ENCODE peak calls at places on chromosome 19, in six cellular contexts. Y, R, J, T, Z and L are unnamed samples.

GRCh38 chr19:16444273-16444597 is 27.5 kb downstream of the EPS15L1 start:
- DNase-seq in Y (no peak), R (no peak), J (no peak), T (no peak), Z (no peak), L (no peak)

GRCh38 chr19:32977269-32977668 is 5.2 kb downstream of the FAAP24 start:
- DNase-seq in Y (no peak), R (no peak), J (no peak), T (no peak), Z (no peak), L (no peak)

GRCh38 chr19:19427302-19427701 is 21.8 kb downstream of the GATAD2A start:
- DNase-seq in Y (no peak), R (no peak), J (no peak), T (no peak), Z (no peak), L (no peak)

GRCh38 chr19:30719991-30720329 is 347.8 kb downstream of the ZNF536 start:
- DNase-seq in Y (peak; percentile 76), R (no peak), J (no peak), T (no peak), Z (no peak), L (no peak)

GRCh38 chr19:51365211-51366049 is 758 bp downstream of the ETFB start:
- DNase-seq in Y (no peak), R (no peak), J (peak; percentile 47), T (peak; percentile 95), Z (no peak), L (no peak)

GRCh38 chr19:2291185-2291751 is 9.3 kb upstream of the PEAK3 start:
- DNase-seq in Y (peak; percentile 84), R (no peak), J (no peak), T (no peak), Z (no peak), L (no peak)

GRCh38 chr19:18417250-18418033 is 1.8 kb upstream of the SSBP4 start:
- DNase-seq in Y (peak; percentile 91), R (no peak), J (peak; percentile 80), T (peak; percentile 63), Z (no peak), L (no peak)

GRCh38 chr19:2700660-2701360 is 1.7 kb downstream of the GNG7 start:
- DNase-seq in Y (no peak), R (no peak), J (no peak), T (no peak), Z (no peak), L (no peak)

GRCh38 chr19:15399635-15400034 is 19.2 kb downstream of the AKAP8L start:
- DNase-seq in Y (peak; percentile 16), R (no peak), J (no peak), T (no peak), Z (no peak), L (no peak)

GRCh38 chr19:48752511-48753365 is at the start of gene FUT1:
- DNase-seq in Y (peak; percentile 82), R (no peak), J (peak; percentile 61), T (no peak), Z (no peak), L (no peak)

GRCh38 chr19:8251025-8251472 is 41.9 kb downstream of the CERS4 start:
- DNase-seq in Y (no peak), R (no peak), J (no peak), T (no peak), Z (no peak), L (no peak)

GRCh38 chr19:30873691-30874090 is 475.5 kb downstream of the TSHZ3 start:
- DNase-seq in Y (no peak), R (no peak), J (no peak), T (no peak), Z (no peak), L (no peak)

GRCh38 chr19:44512326-44513298 is 12.3 kb upstream of the ZNF180 start:
- DNase-seq in Y (peak; percentile 61), R (no peak), J (peak; percentile 78), T (peak; percentile 36), Z (no peak), L (no peak)

GRCh38 chr19:15449620-15450527 is at the start of gene WIZ:
- DNase-seq in Y (peak; percentile 97), R (no peak), J (peak; percentile 92), T (peak; percentile 35), Z (peak; percentile 95), L (peak; percentile 97)

GRCh38 chr19:12695997-12696365 is 450 bp downstream of the FBXW9 start:
- DNase-seq in Y (peak; percentile 59), R (no peak), J (peak; percentile 67), T (no peak), Z (no peak), L (no peak)

GRCh38 chr19:17171874-17172273 is 43.3 kb upstream of the USE1 start:
- DNase-seq in Y (no peak), R (no peak), J (no peak), T (no peak), Z (no peak), L (no peak)

GRCh38 chr19:44142014-44142523 is 715 bp downstream of the ZNF234 start:
- DNase-seq in Y (no peak), R (no peak), J (peak; percentile 13), T (peak; percentile 2), Z (no peak), L (no peak)

GRCh38 chr19:56309511-56310185 is 5.0 kb downstream of the ZSCAN5A start:
- DNase-seq in Y (peak; percentile 80), R (no peak), J (peak; percentile 80), T (peak; percentile 39), Z (peak; percentile 44), L (peak; percentile 31)

GRCh38 chr19:37507167-37507464 is 377 bp downstream of the ZNF793 start:
- DNase-seq in Y (no peak), R (no peak), J (no peak), T (no peak), Z (no peak), L (no peak)

GRCh38 chr19:31554360-31554759 is 205.1 kb upstream of the TSHZ3 start:
- DNase-seq in Y (no peak), R (no peak), J (no peak), T (no peak), Z (no peak), L (no peak)

GRCh38 chr19:57708641-57709354 is at the start of gene ZNF154:
- DNase-seq in Y (no peak), R (no peak), J (no peak), T (no peak), Z (peak; percentile 36), L (peak; percentile 56)
- TF ChIP-seq TAF1 in Y (no peak), R (no peak), J (no peak), T (no peak), Z (peak; percentile 12), L (no peak)

DNA sequence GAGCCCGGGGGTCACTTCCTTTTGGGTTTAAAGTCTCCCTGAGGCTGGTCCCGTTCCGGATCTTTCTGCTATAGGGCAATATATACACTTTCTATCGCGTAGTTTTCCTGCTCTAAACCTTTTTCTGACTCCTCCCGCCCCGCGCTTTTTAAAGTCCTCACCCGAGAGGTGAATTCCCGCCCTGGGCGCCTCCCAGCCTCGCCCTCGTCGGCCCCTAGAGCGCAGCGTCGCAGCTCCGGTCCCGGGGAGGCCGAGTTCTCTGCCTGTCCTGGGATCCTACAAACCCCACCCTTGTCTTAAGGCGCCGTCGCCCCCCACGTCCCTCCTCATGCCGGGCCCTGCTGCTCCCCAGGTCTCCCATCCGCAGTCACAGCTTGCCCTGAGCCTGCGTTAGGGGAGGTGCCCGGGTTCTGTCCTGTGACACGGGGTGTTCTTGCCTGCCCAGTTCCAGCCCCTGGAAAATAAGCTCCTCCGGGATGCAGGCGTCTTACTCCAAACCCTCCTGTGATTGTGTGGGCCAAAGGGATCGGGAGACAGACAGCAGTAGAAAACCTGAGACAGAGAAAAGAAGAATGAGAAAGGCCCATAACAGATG is 491 bp downstream of the ZNF525 start:
- DNase-seq in Y (peak; percentile 47), R (no peak), J (no peak), T (peak; percentile 24), Z (no peak), L (no peak)
- TF ChIP-seq TAF1 in Y (no peak), R (no peak), J (no peak), T (no peak), Z (no peak), L (no peak)

GRCh38 chr19:14248578-14249011 is 42.6 kb upstream of the ADGRL1 start:
- DNase-seq in Y (peak; percentile 85), R (no peak), J (peak; percentile 32), T (no peak), Z (no peak), L (no peak)
- TF ChIP-seq TAF1 in Y (peak; percentile 77), R (peak; percentile 43), J (no peak), T (no peak), Z (no peak), L (peak; percentile 8)

DNA sequence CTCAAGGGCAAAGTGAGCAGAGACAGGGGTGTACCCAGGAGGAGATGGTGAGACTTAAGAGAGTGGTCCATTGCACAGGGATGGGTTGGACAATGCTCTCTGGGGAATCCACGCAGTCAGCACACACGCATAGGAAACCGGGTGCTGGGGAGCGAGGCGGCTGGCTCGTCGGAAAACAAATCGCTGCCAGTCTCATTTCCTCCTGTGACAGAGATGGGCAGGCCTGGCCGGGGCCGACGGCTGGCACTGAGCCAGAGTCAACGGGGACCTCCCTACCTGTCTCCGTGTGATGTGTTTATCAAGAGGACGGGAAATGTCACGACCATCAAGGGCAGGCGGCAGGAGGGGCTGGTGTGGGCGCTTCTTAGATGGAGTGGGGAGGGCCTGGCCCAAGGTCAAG is 27.3 kb downstream of the PTPRS start:
- DNase-seq in Y (peak; percentile 72), R (no peak), J (no peak), T (peak; percentile 15), Z (no peak), L (no peak)
- TF ChIP-seq TAF1 in Y (no peak), R (no peak), J (no peak), T (no peak), Z (no peak), L (no peak)

GRCh38 chr19:3762501-3763459 is at the start of gene MRPL54:
- DNase-seq in Y (peak; percentile 99), R (peak; percentile 97), J (peak; percentile 99), T (peak; percentile 97), Z (peak; percentile 96), L (peak; percentile 96)

GRCh38 chr19:3766520-3766919 is 4.0 kb downstream of the MRPL54 start:
- DNase-seq in Y (no peak), R (no peak), J (no peak), T (no peak), Z (no peak), L (no peak)

GRCh38 chr19:3767050-3767449 is 4.6 kb downstream of the MRPL54 start:
- DNase-seq in Y (no peak), R (no peak), J (no peak), T (no peak), Z (no peak), L (no peak)

GRCh38 chr19:3762130-3762473 is 380 bp upstream of the MRPL54 start:
- DNase-seq in Y (no peak), R (no peak), J (no peak), T (no peak), Z (no peak), L (no peak)

DNA sequence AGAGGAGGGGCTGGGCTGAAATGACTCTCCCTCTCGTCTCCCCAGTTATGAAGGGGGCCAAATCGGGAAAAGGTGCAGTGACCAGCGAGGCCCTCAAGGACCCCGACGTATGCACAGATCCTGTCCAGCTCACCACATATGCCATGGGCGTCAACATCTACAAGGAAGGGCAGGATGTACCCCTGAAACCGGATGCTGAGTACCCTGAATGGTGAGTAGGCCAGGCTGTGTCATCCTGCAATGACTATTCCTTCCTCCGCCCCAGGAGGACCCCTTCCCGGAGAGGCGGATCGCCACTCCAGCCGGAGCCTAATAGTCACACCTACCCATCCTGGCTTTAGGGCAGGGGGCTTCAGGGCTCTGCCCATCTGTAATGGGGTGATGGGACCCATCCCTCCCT is 2.6 kb downstream of the MRPL54 start:
- DNase-seq in Y (no peak), R (no peak), J (no peak), T (no peak), Z (no peak), L (no peak)
- TF ChIP-seq TAF1 in Y (no peak), R (no peak), J (no peak), T (no peak), Z (no peak), L (no peak)